ENCODE peak calls at places on chromosome 1, in four cellular contexts. K is PC-3, B is tibial artery, X is neural progenitor cell. T is an unnamed sample.

GRCh38 chr1:39332828-39333227 is 128.3 kb downstream of the MACF1 start:
- DNase-seq in K (no peak), B (no peak), X (no peak), T (no peak)

GRCh38 chr1:197285526-197286217 is 17.6 kb downstream of the CRB1 start:
- DNase-seq in B (no peak), X (no peak), K (peak; percentile 83), T (peak; percentile 39)

GRCh38 chr1:68975534-68975933 is 478.7 kb upstream of the DEPDC1 start:
- DNase-seq in K (peak; percentile 7), X (peak; percentile 73), B (no peak), T (no peak)

GRCh38 chr1:42484382-42484781 is 21.3 kb downstream of the CCDC30 start:
- DNase-seq in X (peak; percentile 29), K (peak; percentile 37), B (no peak), T (no peak)

GRCh38 chr1:59499956-59500569 is 203.2 kb downstream of the FGGY start:
- DNase-seq in K (peak; percentile 56), X (no peak), B (no peak), T (peak; percentile 22)

GRCh38 chr1:67646145-67647035 is 38.6 kb upstream of the GADD45A start:
- DNase-seq in K (peak; percentile 7), B (no peak), X (peak; percentile 85), T (no peak)

GRCh38 chr1:56911098-56911497 is 54.7 kb downstream of the C8B start:
- DNase-seq in K (peak; percentile 45), B (no peak), X (no peak), T (no peak)

GRCh38 chr1:111971396-111971795 is 18.1 kb downstream of the KCND3 start:
- DNase-seq in K (no peak), B (no peak), X (no peak), T (no peak)

GRCh38 chr1:236425031-236425663 is 31.1 kb downstream of the EDARADD start:
- DNase-seq in K (no peak), X (no peak), B (no peak), T (peak; percentile 30)

GRCh38 chr1:198173832-198174231 is 17.0 kb downstream of the NEK7 start:
- DNase-seq in B (no peak), K (no peak), X (no peak), T (no peak)

GRCh38 chr1:29202053-29202452 is 20.4 kb upstream of the SRSF4 start:
- DNase-seq in X (no peak), B (no peak), K (no peak), T (no peak)

GRCh38 chr1:15617173-15617873 is at the start of gene DDI2:
- DNase-seq in K (peak; percentile 98), B (peak; percentile 98), X (peak; percentile 98), T (peak; percentile 96)

GRCh38 chr1:217333939-217334338 is 297.0 kb downstream of the GPATCH2 start:
- DNase-seq in B (no peak), K (peak; percentile 89), X (peak; percentile 63), T (peak; percentile 58)
- TF ChIP-seq CTCF in B (peak; percentile 44), K (peak; percentile 98), X (peak; percentile 79), T (peak; percentile 61)

GRCh38 chr1:179187043-179187442 is 42.4 kb downstream of the ABL2 start:
- DNase-seq in B (no peak), X (no peak), K (no peak), T (no peak)

GRCh38 chr1:179187708-179188471 is 41.6 kb downstream of the ABL2 start:
- DNase-seq in B (no peak), X (no peak), K (no peak), T (no peak)

GRCh38 chr1:179183857-179184256 is 45.6 kb downstream of the ABL2 start:
- DNase-seq in X (no peak), B (no peak), K (no peak), T (no peak)

GRCh38 chr1:179178965-179179364 is 50.5 kb downstream of the ABL2 start:
- DNase-seq in X (no peak), K (peak; percentile 56), B (no peak), T (no peak)

DNA sequence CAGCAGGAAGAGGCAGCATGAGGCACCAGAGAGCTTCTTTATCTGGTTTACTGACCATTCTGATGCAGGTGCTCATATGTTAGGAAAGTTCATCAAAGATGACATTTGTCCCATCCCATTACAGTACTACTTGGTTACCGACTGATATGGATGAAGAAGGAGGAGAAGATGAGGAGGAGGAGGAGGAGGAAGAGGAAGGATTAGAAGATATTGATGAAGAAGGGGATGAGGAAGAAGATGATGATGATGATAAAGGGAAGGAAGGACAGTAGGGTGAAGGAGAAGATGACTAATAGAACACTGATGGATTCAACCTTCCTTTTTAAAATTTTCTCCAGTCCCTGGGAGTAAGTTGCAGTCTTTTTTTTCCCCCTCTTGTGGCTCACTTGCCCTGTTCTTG is 45.1 kb downstream of the ABL2 start:
- DNase-seq in X (no peak), B (no peak), K (no peak), T (no peak)
- TF ChIP-seq CTCF in X (no peak), B (no peak), K (no peak), T (no peak)

GRCh38 chr1:159803946-159804695 is 2.0 kb downstream of the FCRL6 start:
- DNase-seq in K (no peak), X (no peak), B (no peak), T (no peak)
- TF ChIP-seq CTCF in K (no peak), X (no peak), B (no peak), T (no peak)

GRCh38 chr1:18703041-18703621 is 72.5 kb downstream of the PAX7 start:
- DNase-seq in X (peak; percentile 80), K (no peak), B (no peak), T (no peak)
- TF ChIP-seq CTCF in X (peak; percentile 50), K (no peak), B (no peak), T (no peak)

GRCh38 chr1:50599546-50599945 is 176.3 kb upstream of the DMRTA2 start:
- DNase-seq in X (no peak), K (no peak), B (no peak), T (no peak)

GRCh38 chr1:50609508-50609907 is 186.3 kb upstream of the DMRTA2 start:
- DNase-seq in X (no peak), K (no peak), B (no peak), T (no peak)

GRCh38 chr1:50605186-50605875 is 182.1 kb upstream of the DMRTA2 start:
- DNase-seq in K (peak; percentile 22), B (no peak), X (peak; percentile 61), T (peak; percentile 65)

GRCh38 chr1:50603274-50604271 is 180.3 kb upstream of the DMRTA2 start:
- DNase-seq in X (no peak), B (no peak), K (peak; percentile 56), T (no peak)

GRCh38 chr1:50604580-50604979 is 181.3 kb upstream of the DMRTA2 start:
- DNase-seq in K (no peak), B (no peak), X (no peak), T (no peak)
- TF ChIP-seq CTCF in K (no peak), B (no peak), X (peak; percentile 30), T (no peak)

GRCh38 chr1:109589177-109589576 is 30.2 kb downstream of the GNAT2 start:
- DNase-seq in K (no peak), B (no peak), X (no peak), T (no peak)
- TF ChIP-seq CTCF in K (no peak), B (no peak), X (no peak), T (no peak)

DNA sequence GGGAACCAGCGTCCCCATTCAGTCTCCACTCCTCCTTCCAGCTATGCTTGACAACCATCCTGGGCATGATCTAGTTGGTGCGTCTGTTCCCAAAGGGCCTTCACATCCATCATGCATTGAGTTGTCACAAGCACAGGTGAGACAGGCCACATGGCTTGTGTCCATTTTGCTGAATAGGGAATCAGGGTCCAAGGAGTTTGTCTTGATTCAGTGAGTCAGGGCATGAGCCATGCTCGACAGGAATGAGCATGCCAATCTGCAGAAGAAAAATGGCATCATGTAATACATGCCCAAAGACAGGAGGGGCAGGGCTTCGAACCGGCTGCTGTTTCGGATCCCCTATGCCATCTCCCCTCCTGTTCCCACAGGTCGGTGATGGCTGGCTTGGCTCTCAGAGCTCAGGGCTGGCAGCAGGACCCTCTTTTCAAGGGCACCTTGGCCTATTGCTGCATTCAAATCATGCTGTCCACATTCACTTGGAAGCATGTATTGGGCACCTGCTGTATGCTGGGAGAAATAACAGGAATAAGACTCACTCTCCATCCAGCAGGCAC is 44.5 kb downstream of the PKP1 start:
- DNase-seq in X (no peak), K (no peak), B (no peak), T (no peak)
- TF ChIP-seq CTCF in X (no peak), K (no peak), B (no peak), T (no peak)

DNA sequence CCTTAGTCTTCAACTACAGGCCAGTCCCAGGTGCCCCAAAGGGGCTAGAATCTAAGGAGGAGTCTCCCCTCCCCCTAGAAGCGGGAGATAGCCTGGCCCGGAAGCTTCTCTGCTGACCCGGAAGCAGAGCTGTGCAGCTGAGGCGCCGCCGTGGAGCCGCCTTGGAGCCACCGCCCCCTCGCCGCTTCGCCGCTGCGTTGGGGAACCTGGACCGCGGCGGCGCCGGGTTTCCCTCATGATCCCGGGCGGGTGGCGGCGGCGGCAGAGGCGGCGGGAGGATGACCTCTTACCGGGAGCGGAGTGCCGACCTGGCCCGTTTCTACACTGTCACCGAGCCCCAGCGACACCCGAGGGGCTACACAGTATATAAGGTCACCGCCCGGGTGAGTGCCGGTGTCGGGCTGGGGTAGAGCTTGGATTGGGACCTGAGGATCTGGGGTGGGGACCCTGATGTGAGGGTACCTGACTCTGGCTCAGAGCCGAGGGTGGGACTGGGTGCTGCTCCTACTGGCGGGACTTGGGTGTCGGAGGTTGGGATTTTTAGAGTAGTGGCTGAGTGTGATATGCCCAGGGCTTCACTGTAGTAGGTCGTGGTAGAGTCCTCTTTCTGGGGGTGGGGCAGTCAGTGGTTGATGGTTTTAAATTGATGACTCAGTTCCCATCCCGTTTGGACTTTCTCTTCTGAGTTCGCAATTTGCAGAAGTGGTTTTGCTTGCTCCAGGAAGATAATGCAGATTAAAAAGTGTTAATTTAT is at the start of gene RPS6KC1:
- DNase-seq in K (peak; percentile 87), X (peak; percentile 84), B (peak; percentile 77), T (peak; percentile 90)
- TF ChIP-seq CTCF in K (peak; percentile 18), X (no peak), B (peak; percentile 12), T (no peak)

T was measured in Calu3.